ENCODE peak calls at places on chromosomes 2 and 18, in five cellular contexts. O is suprapubic skin, P is stomach, X is ovary, S is mesendoderm. Z is an unnamed sample.
A peak's percentile ranks its signal among the peaks of the same experiment; 100 is the strongest.

GRCh38 chr2:236828002-236828401 is 257.7 kb upstream of the COPS8 start:
- DNase-seq in S (peak; percentile 78), P (no peak), X (no peak), O (no peak), Z (no peak)

GRCh38 chr2:186575302-186575701 is 14.6 kb upstream of the ITGAV start:
- DNase-seq in X (no peak), P (no peak), S (peak; percentile 98), O (no peak), Z (no peak)

GRCh38 chr2:15560404-15560987 is 638 bp downstream of the NBAS start:
- DNase-seq in X (peak; percentile 16), P (no peak), O (no peak), S (peak; percentile 40), Z (peak; percentile 57)

GRCh38 chr2:9192712-9193111 is 13.9 kb upstream of the ASAP2 start:
- DNase-seq in O (no peak), S (no peak), X (no peak), P (peak; percentile 8), Z (no peak)

GRCh38 chr2:128565441-128565840 is 246.8 kb upstream of the HS6ST1 start:
- DNase-seq in S (no peak), P (no peak), X (no peak), O (no peak), Z (no peak)

GRCh38 chr2:119820275-119820674 is 60.6 kb downstream of the PTPN4 start:
- DNase-seq in P (no peak), O (no peak), X (no peak), S (peak; percentile 70), Z (no peak)

GRCh38 chr2:100350661-100351185 is 28.4 kb upstream of the LONRF2 start:
- DNase-seq in X (peak; percentile 48), P (no peak), O (no peak), S (no peak), Z (peak; percentile 22)

GRCh38 chr18:3498705-3499451 is 48.9 kb downstream of the TGIF1 start:
- DNase-seq in O (peak; percentile 62), X (peak; percentile 41), P (peak; percentile 37), S (peak; percentile 73), Z (peak; percentile 55)

GRCh38 chr2:149410701-149411484 is 80.5 kb downstream of the LYPD6 start:
- DNase-seq in O (no peak), P (no peak), S (no peak), X (no peak), Z (no peak)

GRCh38 chr2:72129676-72130340 is 17.9 kb downstream of the CYP26B1 start:
- DNase-seq in X (no peak), O (peak; percentile 55), S (no peak), P (no peak), Z (no peak)

GRCh38 chr2:80467262-80467811 is 162.8 kb upstream of the LRRTM1 start:
- DNase-seq in O (no peak), S (no peak), X (no peak), P (no peak), Z (no peak)

GRCh38 chr2:34789162-34789561 is 1190.1 kb upstream of the FAM98A start:
- DNase-seq in X (no peak), P (no peak), O (no peak), S (peak; percentile 31), Z (no peak)

GRCh38 chr2:183113630-183114029 is 10.6 kb upstream of the NUP35 start:
- DNase-seq in O (no peak), P (no peak), X (no peak), S (no peak), Z (no peak)

GRCh38 chr2:190682168-190682567 is 33.3 kb downstream of the NAB1 start:
- DNase-seq in P (no peak), X (no peak), S (peak; percentile 72), O (no peak), Z (no peak)

GRCh38 chr2:237876056-237876439 is 16.6 kb downstream of the RAMP1 start:
- DNase-seq in S (no peak), P (peak; percentile 20), O (no peak), X (no peak), Z (no peak)

GRCh38 chr2:74531666-74532065 is 1.9 kb downstream of the HTRA2 start:
- DNase-seq in O (no peak), P (no peak), S (no peak), X (no peak), Z (no peak)

GRCh38 chr2:28366496-28367282 is 26.0 kb upstream of the FOSL2 start:
- DNase-seq in S (peak; percentile 84), X (no peak), O (no peak), P (peak; percentile 83), Z (no peak)

GRCh38 chr2:120208381-120209353 is 14.5 kb downstream of the TMEM185B start:
- DNase-seq in O (peak; percentile 28), P (no peak), S (no peak), X (no peak), Z (no peak)

GRCh38 chr2:240140920-240141319 is 462 bp upstream of the OTOS start:
- DNase-seq in X (peak; percentile 3), O (peak; percentile 29), P (no peak), S (no peak), Z (no peak)

GRCh38 chr2:168961450-168962229 is 60.5 kb downstream of the G6PC2 start:
- DNase-seq in P (no peak), O (no peak), S (peak; percentile 88), X (no peak), Z (peak; percentile 49)

GRCh38 chr18:69400253-69400975 is at the start of gene DOK6:
- DNase-seq in O (no peak), X (peak; percentile 33), S (peak; percentile 88), P (no peak), Z (peak; percentile 81)

GRCh38 chr18:31685097-31686082 is 1.0 kb upstream of the B4GALT6 start:
- DNase-seq in X (peak; percentile 78), P (peak; percentile 70), S (peak; percentile 85), O (peak; percentile 65), Z (peak; percentile 85)

GRCh38 chr2:109382946-109383345 is 230.8 kb downstream of the SEPTIN10 start:
- DNase-seq in O (peak; percentile 55), X (peak; percentile 48), S (peak; percentile 34), P (peak; percentile 51), Z (peak; percentile 60)

GRCh38 chr18:77207540-77207939 is 42.1 kb upstream of the GALR1 start:
- DNase-seq in P (peak; percentile 56), X (peak; percentile 85), S (peak; percentile 76), O (peak; percentile 80), Z (peak; percentile 69)

GRCh38 chr2:169658877-169659276 is 35.3 kb downstream of the CFAP210 start:
- DNase-seq in O (no peak), P (no peak), S (no peak), X (no peak), Z (no peak)

GRCh38 chr2:221716434-221717303 is 144.6 kb upstream of the EPHA4 start:
- DNase-seq in O (no peak), X (no peak), S (no peak), P (no peak), Z (no peak)

GRCh38 chr2:241351640-241352031 is 4.4 kb upstream of the FARP2 start:
- DNase-seq in X (no peak), P (no peak), S (no peak), O (no peak), Z (no peak)

GRCh38 chr2:241352227-241352626 is 3.9 kb upstream of the FARP2 start:
- DNase-seq in O (no peak), S (no peak), X (no peak), P (no peak), Z (no peak)

GRCh38 chr2:241349941-241350340 is 6.1 kb upstream of the FARP2 start:
- DNase-seq in S (no peak), O (no peak), P (no peak), X (no peak), Z (no peak)

GRCh38 chr2:241350878-241351639 is 5.0 kb upstream of the FARP2 start:
- DNase-seq in X (no peak), O (no peak), S (no peak), P (no peak), Z (no peak)

GRCh38 chr2:241350530-241350877 is 5.6 kb upstream of the FARP2 start:
- DNase-seq in O (no peak), X (no peak), S (no peak), P (no peak), Z (no peak)
- H3K36me3 ChIP-seq in O (peaks cover 81% of the 10 kb centered on the region), X (no peaks in the 10 kb centered on the region), S (peaks cover 16% of the 10 kb centered on the region), P (peaks cover 79% of the 10 kb centered on the region), Z (no peaks in the 10 kb centered on the region)

GRCh38 chr2:176935543-176936102 is 277.0 kb upstream of the HNRNPA3 start:
- DNase-seq in S (no peak), X (no peak), P (no peak), O (no peak), Z (no peak)

GRCh38 chr2:176931588-176932563 is 280.7 kb upstream of the HNRNPA3 start:
- DNase-seq in P (no peak), X (no peak), O (no peak), S (peak; percentile 51), Z (no peak)

GRCh38 chr2:176936410-176936809 is 276.2 kb upstream of the HNRNPA3 start:
- DNase-seq in P (no peak), O (no peak), S (no peak), X (no peak), Z (no peak)

GRCh38 chr2:176934131-176934530 is 278.5 kb upstream of the HNRNPA3 start:
- DNase-seq in X (no peak), S (no peak), O (no peak), P (no peak), Z (no peak)

DNA sequence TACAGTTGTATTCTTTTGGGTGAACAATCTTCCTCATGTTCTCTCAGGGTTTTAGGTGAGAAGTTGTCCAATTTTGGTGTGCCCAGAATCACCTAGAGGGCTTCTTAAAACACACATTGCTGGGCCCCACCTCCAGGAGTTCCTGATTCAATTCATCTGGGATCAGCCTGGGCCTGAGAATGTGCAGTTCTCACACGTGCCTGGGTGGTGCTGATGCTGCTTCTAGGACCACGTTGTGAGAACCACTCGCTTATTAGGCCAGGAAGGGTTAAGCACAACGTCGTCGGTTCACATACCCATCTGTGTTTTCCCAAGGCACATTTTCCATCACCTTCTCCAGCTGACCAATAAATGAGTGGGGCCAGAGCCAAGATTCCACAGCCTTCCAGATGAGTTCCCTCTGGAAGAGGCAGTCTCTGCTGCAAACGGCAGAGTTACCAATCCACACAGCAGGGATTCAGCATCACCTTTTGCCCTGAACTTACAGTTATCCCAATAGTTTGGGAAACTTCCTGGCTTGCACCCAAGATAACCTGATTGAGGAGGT is 277.7 kb upstream of the HNRNPA3 start:
- DNase-seq in S (peak; percentile 18), X (no peak), O (no peak), P (no peak), Z (no peak)
- H3K4me1 ChIP-seq in S (no peaks in the 10 kb centered on the region), X (no peaks in the 10 kb centered on the region), O (no peaks in the 10 kb centered on the region), P (no peaks in the 10 kb centered on the region), Z (no peaks in the 10 kb centered on the region)

GRCh38 chr2:215693269-215693998 is 257.6 kb upstream of the FN1 start:
- DNase-seq in P (no peak), X (peak; percentile 38), O (no peak), S (peak; percentile 54), Z (no peak)
- H3K27ac ChIP-seq in P (no peak overlapping the region), X (no peak overlapping the region), O (no peak overlapping the region), S (peak overlapping the region; percentile 44), Z (no peak overlapping the region)

GRCh38 chr2:85308201-85308600 is 19.6 kb downstream of the TGOLN2 start:
- DNase-seq in S (peak; percentile 37), X (no peak), O (no peak), P (no peak), Z (no peak)

GRCh38 chr2:85302106-85302505 is 25.7 kb downstream of the TGOLN2 start:
- DNase-seq in S (no peak), X (no peak), P (no peak), O (no peak), Z (no peak)

GRCh38 chr2:85307527-85307897 is 20.3 kb downstream of the TGOLN2 start:
- DNase-seq in O (no peak), X (no peak), S (no peak), P (no peak), Z (no peak)

GRCh38 chr2:85308951-85309555 is 18.7 kb downstream of the TGOLN2 start:
- DNase-seq in S (no peak), X (peak; percentile 80), O (peak; percentile 80), P (peak; percentile 55), Z (peak; percentile 75)

GRCh38 chr2:85303780-85304531 is 23.8 kb downstream of the TGOLN2 start:
- DNase-seq in P (no peak), X (no peak), S (no peak), O (no peak), Z (no peak)
- H3K36me3 ChIP-seq in P (no peaks in the 10 kb centered on the region), X (no peaks in the 10 kb centered on the region), S (no peaks in the 10 kb centered on the region), O (peaks cover 32% of the 10 kb centered on the region), Z (no peaks in the 10 kb centered on the region)

Z was measured in testis.